ENCODE peak calls at places on chromosomes 4 and X, in four cellular contexts. H is BJ, C is bronchial epithelial cell, Z is A549. J is an unnamed sample.

GRCh38 chrX:22220941-22221340 is 51.8 kb upstream of the CBLL2 start:
- DNase-seq in Z (peak), H (no peak), C (peak), J (no peak)

GRCh38 chrX:39476596-39476995 is 621.2 kb downstream of the BCOR start:
- DNase-seq in C (no peak), H (no peak), Z (no peak), J (no peak)

GRCh38 chr4:95190751-95191436 is 357.9 kb downstream of the UNC5C start:
- DNase-seq in Z (no peak), H (no peak), C (peak), J (no peak)

GRCh38 chrX:154517101-154517781 is 1.2 kb upstream of the FAM3A start:
- DNase-seq in H (no peak), C (no peak), Z (no peak), J (no peak)

GRCh38 chrX:47498411-47498810 is 15.4 kb upstream of the ZNF41 start:
- DNase-seq in C (no peak), Z (no peak), H (no peak), J (no peak)

GRCh38 chr4:177948853-177949252 is 506.6 kb upstream of the AGA start:
- DNase-seq in H (no peak), C (no peak), Z (no peak), J (no peak)

GRCh38 chr4:175309041-175309440 is 390.9 kb downstream of the ADAM29 start:
- DNase-seq in Z (no peak), H (no peak), C (peak), J (no peak)

GRCh38 chr4:76644831-76645485 is 209.9 kb downstream of the SHROOM3 start:
- DNase-seq in Z (no peak), C (no peak), H (no peak), J (no peak)

GRCh38 chr4:54085284-54085683 is 14.7 kb upstream of the GSX2 start:
- DNase-seq in Z (peak), C (peak), H (no peak), J (no peak)

GRCh38 chr4:16750882-16751642 is 147.4 kb downstream of the LDB2 start:
- DNase-seq in H (no peak), Z (no peak), C (no peak), J (no peak)

GRCh38 chrX:97308161-97308560 is 424.5 kb downstream of the RPA4 start:
- DNase-seq in Z (no peak), C (no peak), H (no peak), J (no peak)

GRCh38 chr4:90495936-90496335 is 368.7 kb downstream of the CCSER1 start:
- DNase-seq in H (no peak), C (no peak), Z (no peak), J (no peak)

GRCh38 chr4:187118731-187119130 is 395.1 kb upstream of the FAT1 start:
- DNase-seq in C (no peak), H (peak), Z (no peak), J (no peak)

GRCh38 chr4:33537527-33537926 is 2706.8 kb downstream of the ARAP2 start:
- DNase-seq in C (no peak), Z (no peak), H (no peak), J (no peak)

GRCh38 chr4:175584172-175584571 is 227.9 kb downstream of the GPM6A start:
- DNase-seq in Z (no peak), C (no peak), H (no peak), J (no peak)

GRCh38 chr4:169612869-169613859 is 781 bp upstream of the NEK1 start:
- DNase-seq in Z (peak), H (no peak), C (peak), J (peak)

GRCh38 chr4:184950117-184950830 is 68.0 kb upstream of the HELT start:
- DNase-seq in H (no peak), C (no peak), Z (no peak), J (no peak)

DNA sequence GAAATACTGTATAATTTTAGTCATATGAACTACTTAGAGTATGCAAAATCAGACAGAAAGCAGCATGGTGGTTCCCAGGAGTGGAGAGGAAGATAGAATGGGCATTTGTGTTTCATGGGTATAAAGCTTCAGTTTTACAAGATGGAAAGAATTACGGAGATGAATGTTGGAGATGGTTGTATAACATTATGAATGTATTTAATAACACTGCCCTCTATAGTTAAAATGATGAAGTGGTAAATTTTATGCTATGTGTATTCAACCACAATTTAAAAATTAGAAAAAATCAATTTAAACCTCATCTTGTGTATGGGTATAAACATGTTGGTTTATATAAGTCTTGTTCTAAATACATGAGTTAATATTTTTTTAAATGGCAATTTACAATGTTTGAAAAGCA is 521.1 kb downstream of the FSTL5 start:
- DNase-seq in C (peak), Z (no peak), H (no peak), J (no peak)
- TF ChIP-seq CTCF in C (no peak), Z (peak), H (peak), J (no peak)

DNA sequence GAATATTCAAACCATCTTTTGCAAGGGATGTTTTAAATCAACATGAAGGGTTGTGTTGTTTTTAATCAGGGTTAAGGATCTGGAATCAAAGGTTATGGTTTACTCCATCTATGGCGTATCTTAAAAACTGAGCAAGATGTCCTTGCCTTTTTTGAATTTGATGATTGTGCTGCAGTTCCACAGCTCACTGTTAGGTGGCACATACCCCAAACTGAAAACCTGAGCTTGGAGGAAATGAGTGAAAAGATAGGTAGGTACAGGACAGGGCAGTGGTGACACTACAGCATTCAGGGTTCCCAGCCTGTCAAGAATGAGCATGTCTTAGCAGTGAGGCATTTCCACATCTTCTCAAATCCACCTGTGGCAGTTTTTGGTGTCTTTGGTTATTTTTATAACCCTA is 13.1 kb upstream of the EOLA1 start:
- DNase-seq in C (peak), H (no peak), Z (peak), J (no peak)
- TF ChIP-seq CTCF in C (peak), H (peak), Z (peak), J (peak)

DNA sequence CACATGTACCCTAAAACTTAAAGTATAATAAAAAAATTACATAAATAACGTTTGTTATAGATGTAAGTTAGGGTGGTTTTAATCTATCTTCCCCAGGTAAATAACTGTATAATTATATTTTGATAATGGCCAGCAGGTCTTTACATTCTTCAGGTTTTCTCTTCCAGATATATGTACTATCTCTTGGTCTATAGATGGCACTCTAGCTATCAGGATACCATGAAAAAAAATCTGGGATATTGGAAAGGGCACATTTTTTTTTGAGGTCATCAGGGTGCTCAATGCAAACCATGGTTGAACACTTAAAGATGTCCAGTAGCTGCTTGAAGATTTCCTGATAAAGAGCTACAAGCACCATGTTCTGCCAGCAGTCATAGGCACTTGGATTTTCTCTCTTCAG is 15.6 kb upstream of the ADH4 start:
- DNase-seq in H (no peak), C (peak), Z (no peak), J (no peak)
- TF ChIP-seq CTCF in H (no peak), C (no peak), Z (peak), J (no peak)

DNA sequence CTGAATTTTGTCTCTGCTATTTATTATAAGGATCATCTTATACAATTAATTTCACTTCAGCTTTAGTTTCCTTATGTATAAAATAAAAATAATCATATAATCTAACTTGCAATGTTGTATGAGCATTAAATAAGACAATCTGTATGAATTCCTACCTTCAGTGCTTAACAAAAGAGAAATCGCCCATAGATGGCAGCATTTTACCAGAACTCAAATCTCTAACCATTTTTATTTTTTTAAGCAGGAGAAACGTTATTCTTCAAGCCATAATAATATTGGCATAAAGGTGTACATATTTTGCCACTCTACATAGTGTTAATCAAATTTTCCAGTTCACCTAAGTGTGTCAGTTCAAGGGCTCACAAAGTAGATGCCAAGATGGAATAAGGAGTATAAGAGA is 78.8 kb downstream of the TMEM47 start:
- DNase-seq in Z (peak), C (peak), H (no peak), J (no peak)
- TF ChIP-seq CTCF in Z (peak), C (no peak), H (peak), J (no peak)

DNA sequence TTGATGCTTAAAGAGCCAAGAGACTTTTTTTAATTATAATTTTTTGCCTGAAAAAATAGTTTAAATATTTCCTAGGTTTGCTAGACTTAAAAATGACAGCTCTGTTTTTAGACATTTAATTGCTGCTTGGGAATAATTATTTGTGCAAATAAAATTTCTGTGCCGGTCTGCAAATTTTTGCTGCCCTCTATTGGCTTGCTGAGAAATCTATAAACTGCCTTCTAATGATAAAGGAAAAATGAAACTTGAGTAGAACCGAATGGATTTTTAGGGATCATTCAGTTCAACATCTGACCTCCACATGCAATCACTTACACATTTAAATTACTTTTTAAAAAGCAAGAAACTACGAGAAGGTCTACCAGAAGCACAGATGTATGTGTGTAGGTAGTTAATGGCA is 434.0 kb downstream of the FAM133A start:
- DNase-seq in C (no peak), H (no peak), Z (no peak), J (no peak)
- TF ChIP-seq CTCF in C (no peak), H (no peak), Z (no peak), J (no peak)

GRCh38 chr4:1259966-1260365 is 11.0 kb upstream of the CTBP1 start:
- DNase-seq in Z (no peak), C (no peak), H (no peak), J (no peak)

GRCh38 chr4:1260418-1261106 is 11.6 kb upstream of the CTBP1 start:
- DNase-seq in C (no peak), Z (no peak), H (no peak), J (no peak)

GRCh38 chr4:1255699-1256098 is 6.8 kb upstream of the CTBP1 start:
- DNase-seq in H (no peak), Z (no peak), C (no peak), J (no peak)

GRCh38 chr4:1261107-1261928 is 12.4 kb upstream of the CTBP1 start:
- DNase-seq in Z (no peak), C (no peak), H (no peak), J (no peak)

GRCh38 chr4:1258457-1258856 is 9.5 kb upstream of the CTBP1 start:
- DNase-seq in Z (no peak), H (no peak), C (no peak), J (no peak)
- TF ChIP-seq CTCF in Z (no peak), H (no peak), C (no peak), J (no peak)

GRCh38 chr4:121675715-121676114 is 21.1 kb downstream of the ANXA5 start:
- DNase-seq in C (no peak), Z (no peak), H (no peak), J (no peak)
- TF ChIP-seq CTCF in C (no peak), Z (no peak), H (peak), J (no peak)

DNA sequence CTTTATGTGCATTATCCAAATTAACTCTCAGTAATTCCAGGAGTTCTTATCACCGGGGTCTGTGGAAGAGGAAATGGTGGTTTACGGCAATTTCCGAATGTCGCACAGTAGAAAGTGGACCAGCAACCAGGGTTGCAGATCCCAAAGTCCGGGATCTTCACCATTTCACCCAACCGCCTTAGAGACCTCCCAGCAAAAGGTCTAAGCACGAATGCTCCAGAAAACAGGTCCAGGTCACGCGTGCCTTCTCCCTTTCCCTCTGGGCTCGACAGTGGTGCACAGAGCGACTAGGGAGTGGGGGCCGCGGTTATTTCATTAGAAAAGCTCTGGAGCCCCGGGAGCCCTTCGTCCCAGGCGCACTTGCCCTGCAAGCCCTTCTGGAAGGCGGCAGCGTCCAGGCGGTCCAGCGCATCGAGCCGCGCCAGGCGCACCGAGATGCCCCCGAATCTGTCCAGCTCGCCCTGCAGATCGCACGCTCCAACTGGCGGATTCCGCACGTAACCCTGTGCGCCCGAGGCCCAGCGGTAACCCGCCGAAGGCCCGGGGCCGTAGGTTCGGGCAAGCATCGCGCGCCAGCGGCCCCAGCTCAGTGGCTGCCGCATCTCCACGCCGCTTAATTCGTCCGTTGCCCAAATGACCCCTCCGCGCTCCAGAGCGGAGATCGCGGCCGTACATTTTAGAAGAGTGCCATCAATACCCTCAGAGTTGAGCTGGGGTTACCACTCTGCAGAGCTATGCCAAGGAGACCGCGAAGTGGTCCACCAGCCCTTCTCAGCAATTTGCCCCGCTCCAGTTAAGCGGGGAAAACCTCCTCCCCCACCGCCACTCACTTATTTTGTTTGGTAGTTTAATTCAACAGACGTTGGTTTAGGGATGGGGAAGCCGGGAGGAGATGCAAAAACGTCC is at the start of gene NUDT6:
- DNase-seq in C (peak), H (no peak), Z (peak), J (peak)
- TF ChIP-seq CTCF in C (no peak), H (no peak), Z (no peak), J (no peak)